ENCODE peak calls at places on chromosome 1, in six cellular contexts. X, J, Y, U, F and B are unnamed samples.

GRCh38 chr1:58816072-58816746 is 32.4 kb upstream of the JUN start:
- DNase-seq in Y (peak), X (peak), J (peak), F (peak), U (peak), B (peak)

GRCh38 chr1:90274376-90274775 is 279.5 kb downstream of the ZNF326 start:
- DNase-seq in U (no peak), J (no peak), X (no peak), F (no peak), Y (no peak), B (no peak)

GRCh38 chr1:70754711-70755110 is 292.9 kb downstream of the PTGER3 start:
- DNase-seq in Y (no peak), X (no peak), U (no peak), F (no peak), J (no peak), B (no peak)

GRCh38 chr1:65469889-65470340 is 49.4 kb downstream of the LEPR start:
- DNase-seq in U (no peak), X (no peak), Y (no peak), F (no peak), J (no peak), B (no peak)

GRCh38 chr1:208788013-208788412 is 543.8 kb upstream of the PLXNA2 start:
- DNase-seq in Y (no peak), U (no peak), X (no peak), J (no peak), F (no peak), B (no peak)

GRCh38 chr1:55355549-55355948 is 140.4 kb upstream of the USP24 start:
- DNase-seq in J (no peak), X (no peak), F (no peak), Y (no peak), U (no peak), B (no peak)

GRCh38 chr1:225460737-225461532 is 33.1 kb upstream of the LBR start:
- DNase-seq in F (no peak), Y (no peak), J (no peak), X (no peak), U (no peak), B (no peak)

GRCh38 chr1:192545781-192546521 is 29.6 kb upstream of the RGS1 start:
- DNase-seq in Y (no peak), J (no peak), F (no peak), U (no peak), X (no peak), B (no peak)

GRCh38 chr1:52037909-52038308 is 4.3 kb upstream of the KTI12 start:
- DNase-seq in J (no peak), X (no peak), F (no peak), U (no peak), Y (no peak), B (no peak)

GRCh38 chr1:100478816-100479215 is 59.1 kb upstream of the GPR88 start:
- DNase-seq in U (no peak), J (no peak), Y (no peak), F (no peak), X (no peak), B (no peak)

GRCh38 chr1:107935396-107936064 is 29.4 kb downstream of the VAV3 start:
- DNase-seq in U (no peak), Y (no peak), X (no peak), F (no peak), J (peak), B (peak)

GRCh38 chr1:112704908-112705627 is 1.9 kb downstream of the RHOC start:
- DNase-seq in J (peak), X (peak), U (peak), Y (peak), F (peak), B (peak)

GRCh38 chr1:160519542-160520435 is 3.3 kb downstream of the SLAMF6 start:
- DNase-seq in J (no peak), Y (no peak), F (no peak), X (peak), U (no peak), B (no peak)

GRCh38 chr1:200381256-200381980 is 28.4 kb downstream of the ZNF281 start:
- DNase-seq in J (no peak), X (no peak), Y (no peak), U (no peak), F (no peak), B (no peak)

GRCh38 chr1:211382182-211382713 is 55.6 kb downstream of the TRAF5 start:
- DNase-seq in X (no peak), Y (no peak), F (no peak), J (no peak), U (no peak), B (no peak)

GRCh38 chr1:226645279-226645976 is 93.7 kb downstream of the ITPKB start:
- DNase-seq in F (peak), U (no peak), Y (no peak), X (no peak), J (no peak), B (no peak)

GRCh38 chr1:28064064-28064463 is 24.3 kb downstream of the EYA3 start:
- DNase-seq in U (peak), X (peak), J (peak), Y (no peak), F (no peak), B (no peak)

GRCh38 chr1:32998997-32999396 is 34.4 kb upstream of the RNF19B start:
- DNase-seq in U (no peak), J (no peak), X (no peak), F (peak), Y (no peak), B (no peak)

GRCh38 chr1:29856663-29857224 is 620.4 kb downstream of the PTPRU start:
- DNase-seq in X (no peak), U (no peak), Y (no peak), F (no peak), J (no peak), B (no peak)

GRCh38 chr1:116811321-116811720 is 57.1 kb downstream of the CD2 start:
- DNase-seq in J (no peak), U (no peak), X (no peak), Y (no peak), F (no peak), B (no peak)

GRCh38 chr1:30824736-30825429 is 67.3 kb upstream of the LAPTM5 start:
- DNase-seq in Y (no peak), X (no peak), J (no peak), U (no peak), F (no peak), B (no peak)

GRCh38 chr1:45001011-45001481 is 10.1 kb downstream of the HECTD3 start:
- DNase-seq in F (no peak), X (no peak), J (no peak), U (no peak), Y (no peak), B (no peak)

GRCh38 chr1:12620142-12620865 is 2.3 kb upstream of the DHRS3 start:
- DNase-seq in Y (no peak), J (no peak), F (no peak), X (peak), U (no peak), B (no peak)

GRCh38 chr1:109579496-109579895 is 31.1 kb downstream of the GNAI3 start:
- DNase-seq in X (no peak), J (no peak), Y (no peak), U (no peak), F (no peak), B (no peak)

GRCh38 chr1:57079454-57080157 is 113.8 kb upstream of the C8B start:
- DNase-seq in Y (no peak), F (no peak), X (no peak), U (no peak), J (no peak), B (no peak)
- TF ChIP-seq CTCF in Y (peak), F (no peak), X (peak), U (peak), J (peak), B (no peak)

GRCh38 chr1:170927955-170928850 is 7.1 kb upstream of the MROH9 start:
- DNase-seq in F (no peak), J (no peak), X (no peak), U (no peak), Y (no peak), B (no peak)
- TF ChIP-seq CTCF in F (no peak), J (no peak), X (no peak), U (no peak), Y (no peak), B (no peak)

DNA sequence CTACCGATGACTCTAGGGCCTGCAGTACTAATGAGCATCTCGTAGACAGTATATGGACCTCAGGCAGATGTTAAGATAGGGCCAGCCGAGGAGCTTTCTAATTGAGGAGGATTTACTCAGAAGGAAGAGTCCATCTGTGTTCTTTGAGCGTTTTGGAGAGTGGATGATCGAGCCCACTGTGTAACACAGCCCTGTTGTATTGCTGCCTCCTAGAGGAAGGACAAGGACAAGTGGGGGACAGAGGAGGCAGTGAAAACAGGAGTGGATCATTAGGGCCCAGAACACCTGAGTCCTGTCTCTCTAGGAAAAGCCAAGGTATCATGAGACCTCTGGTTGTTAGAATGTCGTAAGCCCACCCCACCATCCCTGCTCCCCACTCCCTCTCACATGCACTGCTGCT is 62.9 kb downstream of the TBX19 start:
- DNase-seq in F (no peak), Y (no peak), U (no peak), J (no peak), X (peak), B (no peak)
- TF ChIP-seq CTCF in F (no peak), Y (no peak), U (peak), J (peak), X (peak), B (peak)

GRCh38 chr1:68746378-68746777 is 249.5 kb upstream of the DEPDC1 start:
- DNase-seq in J (no peak), Y (no peak), X (no peak), U (no peak), F (no peak), B (no peak)

DNA sequence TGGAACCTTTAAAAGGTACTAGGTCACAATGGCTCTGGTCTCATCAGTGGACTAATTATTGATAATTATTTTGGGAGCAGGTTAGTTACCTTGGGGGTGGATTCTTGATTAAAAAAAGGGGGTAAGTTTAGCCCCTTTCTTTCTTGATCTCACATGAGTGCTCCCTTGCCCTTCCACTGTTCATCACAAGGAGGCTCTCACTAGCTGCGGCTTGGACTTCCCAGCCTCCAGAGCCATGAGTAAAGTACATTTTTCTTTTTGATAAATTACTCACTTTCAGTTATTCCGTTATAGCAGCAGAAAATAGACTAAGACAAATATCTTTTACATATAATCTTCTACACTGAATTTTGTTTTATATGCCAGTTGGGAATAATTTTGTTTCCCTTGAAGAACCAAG is 254.8 kb upstream of the DEPDC1 start:
- DNase-seq in U (no peak), Y (no peak), J (no peak), F (no peak), X (no peak), B (no peak)
- TF ChIP-seq CTCF in U (no peak), Y (no peak), J (no peak), F (no peak), X (no peak), B (no peak)

GRCh38 chr1:236761397-236762132 is 33.5 kb upstream of the MTR start:
- DNase-seq in X (no peak), F (no peak), Y (no peak), J (no peak), U (no peak), B (no peak)

GRCh38 chr1:236760986-236761385 is 34.1 kb upstream of the MTR start:
- DNase-seq in F (no peak), U (no peak), J (no peak), Y (no peak), X (no peak), B (no peak)

GRCh38 chr1:236759252-236759859 is 35.7 kb upstream of the MTR start:
- DNase-seq in X (peak), Y (peak), U (no peak), F (no peak), J (peak), B (peak)

GRCh38 chr1:236760480-236760879 is 34.6 kb upstream of the MTR start:
- DNase-seq in J (no peak), F (no peak), U (no peak), Y (no peak), X (no peak), B (no peak)

DNA sequence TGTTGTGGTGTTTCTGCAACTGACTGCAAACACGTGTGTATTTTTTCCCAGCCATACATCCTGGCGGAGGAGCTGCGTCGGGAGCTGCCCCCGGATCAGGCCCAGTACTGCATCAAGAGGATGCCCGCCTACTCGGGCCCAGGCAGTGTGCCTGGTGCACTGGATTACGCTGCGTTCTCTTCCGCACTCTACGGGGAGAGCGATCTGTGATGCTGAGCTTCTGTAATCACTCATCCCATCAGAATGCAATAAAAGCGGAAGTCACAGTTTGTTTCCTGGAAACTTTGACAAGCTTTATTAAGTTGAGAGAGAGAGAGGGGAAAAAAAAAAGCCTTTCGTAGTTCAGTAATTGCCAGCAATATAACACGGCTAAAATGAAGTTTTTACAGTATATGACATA is 32.7 kb upstream of the MTR start:
- DNase-seq in F (no peak), U (no peak), J (no peak), Y (no peak), X (no peak), B (no peak)
- TF ChIP-seq CTCF in F (no peak), U (no peak), J (no peak), Y (no peak), X (no peak), B (no peak)

GRCh38 chr1:246267426-246267825 is 239.7 kb downstream of the SMYD3 start:
- DNase-seq in J (no peak), Y (no peak), F (no peak), X (no peak), U (no peak), B (no peak)

GRCh38 chr1:246265481-246265880 is 241.6 kb downstream of the SMYD3 start:
- DNase-seq in J (no peak), U (no peak), Y (no peak), F (no peak), X (no peak), B (no peak)

GRCh38 chr1:246258250-246258649 is 248.8 kb downstream of the SMYD3 start:
- DNase-seq in J (no peak), Y (no peak), U (no peak), X (no peak), F (no peak), B (no peak)

GRCh38 chr1:246262281-246262680 is 244.8 kb downstream of the SMYD3 start:
- DNase-seq in U (no peak), Y (no peak), J (no peak), X (no peak), F (no peak), B (no peak)

DNA sequence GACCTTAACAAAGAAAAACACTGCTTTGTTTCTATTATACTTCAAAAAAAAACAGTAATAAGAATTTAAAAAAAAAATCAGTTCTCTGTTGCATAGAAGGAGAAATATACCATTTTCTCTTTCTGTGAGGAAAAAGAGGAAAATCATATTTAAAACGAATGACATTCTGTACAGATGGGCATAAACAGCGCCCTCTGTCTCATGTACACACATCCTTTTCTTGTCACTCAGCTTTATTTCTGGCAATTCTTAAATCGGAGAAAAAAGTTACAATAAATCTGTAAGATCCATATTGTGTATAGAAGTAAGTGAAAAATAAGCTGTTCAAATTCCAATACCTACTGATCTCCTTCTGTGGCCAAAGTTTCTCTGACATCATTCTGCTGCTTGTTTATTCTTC is 245.4 kb downstream of the SMYD3 start:
- DNase-seq in J (no peak), F (no peak), U (no peak), Y (no peak), X (no peak), B (no peak)
- TF ChIP-seq CTCF in J (no peak), F (peak), U (peak), Y (no peak), X (no peak), B (no peak)

GRCh38 chr1:229582011-229582694 is 23.6 kb upstream of the ABCB10 start:
- DNase-seq in U (no peak), J (no peak), F (peak), Y (no peak), X (no peak), B (no peak)
- TF ChIP-seq CTCF in U (no peak), J (no peak), F (no peak), Y (no peak), X (no peak), B (no peak)

GRCh38 chr1:150551049-150551783 is 2.0 kb downstream of the ADAMTSL4 start:
- DNase-seq in Y (no peak), X (peak), J (no peak), F (peak), U (no peak), B (no peak)

GRCh38 chr1:150550222-150551048 is 1.2 kb downstream of the ADAMTSL4 start:
- DNase-seq in Y (no peak), F (no peak), X (peak), U (no peak), J (no peak), B (no peak)

GRCh38 chr1:150548324-150548631 is 930 bp upstream of the ADAMTSL4 start:
- DNase-seq in U (no peak), F (no peak), X (no peak), J (no peak), Y (no peak), B (no peak)

GRCh38 chr1:150548632-150549495 is at the start of gene ADAMTSL4:
- DNase-seq in F (peak), U (no peak), X (peak), Y (peak), J (peak), B (peak)

GRCh38 chr1:150549496-150550221 is 451 bp downstream of the ADAMTSL4 start:
- DNase-seq in F (no peak), U (no peak), J (no peak), X (peak), Y (no peak), B (no peak)
- TF ChIP-seq CTCF in F (peak), U (peak), J (no peak), X (no peak), Y (no peak), B (no peak)

DNA sequence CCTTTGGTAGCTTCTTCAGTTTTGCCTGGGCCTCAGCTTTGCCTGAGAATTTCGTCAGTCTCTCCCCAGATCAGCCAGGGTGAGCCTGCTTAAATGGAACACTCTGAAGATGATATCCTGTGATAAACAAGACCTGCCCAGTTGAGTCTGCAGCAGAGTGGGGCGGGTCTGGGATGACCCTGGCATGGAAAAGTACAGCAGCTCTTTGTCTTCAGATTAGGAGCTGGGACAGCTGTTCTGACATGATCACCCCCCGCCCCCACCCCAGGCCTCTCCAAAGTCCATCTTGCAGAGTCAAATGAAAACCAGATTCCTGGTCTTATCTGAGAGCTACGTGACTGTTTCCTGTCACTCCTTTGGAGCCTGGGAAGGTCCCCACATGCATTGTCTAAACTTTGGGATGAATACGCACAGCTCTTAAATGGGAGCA is 2.2 kb upstream of the TMEM51 start:
- DNase-seq in J (no peak), U (no peak), Y (no peak), F (no peak), X (no peak), B (no peak)
- TF ChIP-seq CTCF in J (no peak), U (no peak), Y (no peak), F (no peak), X (no peak), B (no peak)